ENCODE peak calls at places on chromosomes 5 and 9, in eight cellular contexts. One of them, this sample, is unnamed.

GRCh38 chr9:133676450-133676849 is 40.3 kb downstream of the DBH start:
- DNase-seq in PC-3: no peak
- DNase-seq in SK-N-SH: no peak
- DNase-seq in OCI-LY7: no peak
- DNase-seq in GM23338: no peak
- DNase-seq in neural progenitor cell: no peak
- DNase-seq in MM.1S: no peak
- DNase-seq in HCT116: no peak
- DNase-seq in this sample: no peak

GRCh38 chr5:43190755-43191603 is 1.0 kb upstream of the NIM1K start:
- DNase-seq in SK-N-SH: no peak
- DNase-seq in neural progenitor cell: peak
- DNase-seq in HCT116: no peak
- DNase-seq in OCI-LY7: no peak
- DNase-seq in PC-3: peak
- DNase-seq in GM23338: no peak
- DNase-seq in MM.1S: no peak
- DNase-seq in this sample: peak

GRCh38 chr5:173281910-173282309 is 46.3 kb downstream of the STC2 start:
- DNase-seq in HCT116: no peak
- DNase-seq in neural progenitor cell: peak
- DNase-seq in GM23338: peak
- DNase-seq in OCI-LY7: peak
- DNase-seq in MM.1S: no peak
- DNase-seq in SK-N-SH: peak
- DNase-seq in PC-3: peak
- DNase-seq in this sample: peak

GRCh38 chr5:490116-491094 is 33.8 kb downstream of the SLC9A3 start:
- DNase-seq in OCI-LY7: no peak
- DNase-seq in neural progenitor cell: no peak
- DNase-seq in HCT116: no peak
- DNase-seq in PC-3: no peak
- DNase-seq in GM23338: no peak
- DNase-seq in MM.1S: no peak
- DNase-seq in SK-N-SH: no peak
- DNase-seq in this sample: no peak

GRCh38 chr5:176366575-176366894 is 1.2 kb downstream of the ARL10 start:
- DNase-seq in OCI-LY7: no peak
- DNase-seq in HCT116: no peak
- DNase-seq in GM23338: peak
- DNase-seq in SK-N-SH: no peak
- DNase-seq in neural progenitor cell: no peak
- DNase-seq in MM.1S: no peak
- DNase-seq in PC-3: no peak
- DNase-seq in this sample: no peak

GRCh38 chr9:132094314-132094791 is 14.7 kb upstream of the MED27 start:
- DNase-seq in GM23338: no peak
- DNase-seq in SK-N-SH: no peak
- DNase-seq in neural progenitor cell: no peak
- DNase-seq in HCT116: no peak
- DNase-seq in OCI-LY7: no peak
- DNase-seq in PC-3: peak
- DNase-seq in MM.1S: no peak
- DNase-seq in this sample: no peak

GRCh38 chr5:79020861-79021561 is 35.9 kb upstream of the ARSB start:
- DNase-seq in neural progenitor cell: peak
- DNase-seq in GM23338: peak
- DNase-seq in SK-N-SH: peak
- DNase-seq in PC-3: peak
- DNase-seq in MM.1S: peak
- DNase-seq in HCT116: peak
- DNase-seq in OCI-LY7: peak
- DNase-seq in this sample: peak

GRCh38 chr5:176364765-176365662 is at the start of gene ARL10:
- DNase-seq in MM.1S: no peak
- DNase-seq in OCI-LY7: no peak
- DNase-seq in SK-N-SH: peak
- DNase-seq in neural progenitor cell: peak
- DNase-seq in HCT116: no peak
- DNase-seq in PC-3: no peak
- DNase-seq in GM23338: peak
- DNase-seq in this sample: peak

GRCh38 chr5:50740832-50741231 is 74.4 kb downstream of the PARP8 start:
- DNase-seq in neural progenitor cell: no peak
- DNase-seq in SK-N-SH: no peak
- DNase-seq in PC-3: no peak
- DNase-seq in MM.1S: no peak
- DNase-seq in GM23338: no peak
- DNase-seq in OCI-LY7: no peak
- DNase-seq in HCT116: no peak
- DNase-seq in this sample: no peak

GRCh38 chr5:180644129-180644824 is 5.1 kb downstream of the FLT4 start:
- DNase-seq in SK-N-SH: peak
- DNase-seq in PC-3: no peak
- DNase-seq in OCI-LY7: no peak
- DNase-seq in GM23338: no peak
- DNase-seq in neural progenitor cell: no peak
- DNase-seq in HCT116: no peak
- DNase-seq in MM.1S: no peak
- DNase-seq in this sample: no peak

GRCh38 chr5:174303437-174304045 is 258.0 kb downstream of the NSG2 start:
- DNase-seq in SK-N-SH: no peak
- DNase-seq in PC-3: no peak
- DNase-seq in neural progenitor cell: no peak
- DNase-seq in GM23338: no peak
- DNase-seq in OCI-LY7: no peak
- DNase-seq in HCT116: no peak
- DNase-seq in MM.1S: peak
- DNase-seq in this sample: no peak

GRCh38 chr5:5492087-5492933 is 69.8 kb downstream of the ICE1 start:
- DNase-seq in OCI-LY7: peak
- DNase-seq in PC-3: peak
- DNase-seq in GM23338: peak
- DNase-seq in HCT116: peak
- DNase-seq in neural progenitor cell: peak
- DNase-seq in MM.1S: peak
- DNase-seq in SK-N-SH: peak
- DNase-seq in this sample: peak

GRCh38 chr5:6766558-6767191 is 53.4 kb downstream of the TENT4A start:
- DNase-seq in PC-3: peak
- DNase-seq in OCI-LY7: no peak
- DNase-seq in GM23338: no peak
- DNase-seq in MM.1S: no peak
- DNase-seq in HCT116: peak
- DNase-seq in neural progenitor cell: no peak
- DNase-seq in SK-N-SH: peak
- DNase-seq in this sample: peak

DNA sequence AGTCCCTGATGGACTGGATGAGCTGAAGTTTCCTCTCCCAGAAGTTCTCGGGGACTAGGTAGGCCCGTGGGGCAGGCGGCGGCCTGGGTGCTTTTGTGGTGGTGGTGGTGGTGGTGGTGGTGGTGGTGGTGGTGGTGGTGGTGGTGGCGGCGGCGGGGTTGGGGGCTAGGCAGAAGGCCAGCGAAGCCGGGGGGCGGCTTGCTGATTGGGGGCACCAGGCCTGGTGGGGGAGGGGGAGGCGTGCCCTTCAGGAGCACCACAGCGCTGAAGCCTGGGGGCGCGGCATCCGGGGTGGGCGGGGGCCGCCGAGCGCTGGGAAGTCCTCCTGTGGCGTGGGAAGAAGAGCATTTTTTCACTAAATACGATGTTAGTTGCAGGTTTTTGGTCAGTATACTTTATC is 26.9 kb downstream of the SPATA31C1 start:
- DNase-seq in neural progenitor cell: no peak
- DNase-seq in PC-3: no peak
- DNase-seq in MM.1S: no peak
- DNase-seq in SK-N-SH: peak
- DNase-seq in GM23338: no peak
- DNase-seq in OCI-LY7: no peak
- DNase-seq in HCT116: no peak
- DNase-seq in this sample: no peak
- H3K4me2 ChIP-seq in neural progenitor cell: no peak
- H3K4me2 ChIP-seq in PC-3: no peak
- H3K4me2 ChIP-seq in MM.1S: no peak
- H3K4me2 ChIP-seq in SK-N-SH: no peak
- H3K4me2 ChIP-seq in GM23338: no peak
- H3K4me2 ChIP-seq in OCI-LY7: no peak
- H3K4me2 ChIP-seq in HCT116: no peak
- H3K4me2 ChIP-seq in this sample: no peak

GRCh38 chr9:4742246-4742645 is 1.2 kb upstream of the AK3 start:
- DNase-seq in neural progenitor cell: no peak
- DNase-seq in PC-3: peak
- DNase-seq in HCT116: no peak
- DNase-seq in SK-N-SH: no peak
- DNase-seq in OCI-LY7: no peak
- DNase-seq in GM23338: no peak
- DNase-seq in MM.1S: no peak
- DNase-seq in this sample: no peak

GRCh38 chr9:4740373-4740622 is 704 bp downstream of the AK3 start:
- DNase-seq in OCI-LY7: no peak
- DNase-seq in SK-N-SH: no peak
- DNase-seq in HCT116: no peak
- DNase-seq in GM23338: no peak
- DNase-seq in PC-3: peak
- DNase-seq in neural progenitor cell: no peak
- DNase-seq in MM.1S: no peak
- DNase-seq in this sample: no peak

GRCh38 chr9:4739587-4740372 is 1.2 kb downstream of the AK3 start:
- DNase-seq in MM.1S: no peak
- DNase-seq in HCT116: no peak
- DNase-seq in GM23338: peak
- DNase-seq in neural progenitor cell: no peak
- DNase-seq in OCI-LY7: peak
- DNase-seq in PC-3: peak
- DNase-seq in SK-N-SH: peak
- DNase-seq in this sample: peak

GRCh38 chr9:4741365-4742031 is 496 bp upstream of the AK3 start:
- DNase-seq in GM23338: peak
- DNase-seq in neural progenitor cell: no peak
- DNase-seq in OCI-LY7: peak
- DNase-seq in HCT116: no peak
- DNase-seq in MM.1S: no peak
- DNase-seq in SK-N-SH: no peak
- DNase-seq in PC-3: peak
- DNase-seq in this sample: peak

GRCh38 chr9:4740623-4741364 is at the start of gene AK3:
- DNase-seq in OCI-LY7: peak
- DNase-seq in PC-3: peak
- DNase-seq in MM.1S: peak
- DNase-seq in neural progenitor cell: peak
- DNase-seq in GM23338: peak
- DNase-seq in SK-N-SH: peak
- DNase-seq in HCT116: peak
- DNase-seq in this sample: peak
- TF ChIP-seq CTCF in OCI-LY7: peak
- TF ChIP-seq CTCF in PC-3: no peak
- TF ChIP-seq CTCF in MM.1S: peak
- TF ChIP-seq CTCF in neural progenitor cell: peak
- TF ChIP-seq CTCF in GM23338: peak
- TF ChIP-seq CTCF in SK-N-SH: peak
- TF ChIP-seq CTCF in HCT116: no peak
- TF ChIP-seq CTCF in this sample: peak

DNA sequence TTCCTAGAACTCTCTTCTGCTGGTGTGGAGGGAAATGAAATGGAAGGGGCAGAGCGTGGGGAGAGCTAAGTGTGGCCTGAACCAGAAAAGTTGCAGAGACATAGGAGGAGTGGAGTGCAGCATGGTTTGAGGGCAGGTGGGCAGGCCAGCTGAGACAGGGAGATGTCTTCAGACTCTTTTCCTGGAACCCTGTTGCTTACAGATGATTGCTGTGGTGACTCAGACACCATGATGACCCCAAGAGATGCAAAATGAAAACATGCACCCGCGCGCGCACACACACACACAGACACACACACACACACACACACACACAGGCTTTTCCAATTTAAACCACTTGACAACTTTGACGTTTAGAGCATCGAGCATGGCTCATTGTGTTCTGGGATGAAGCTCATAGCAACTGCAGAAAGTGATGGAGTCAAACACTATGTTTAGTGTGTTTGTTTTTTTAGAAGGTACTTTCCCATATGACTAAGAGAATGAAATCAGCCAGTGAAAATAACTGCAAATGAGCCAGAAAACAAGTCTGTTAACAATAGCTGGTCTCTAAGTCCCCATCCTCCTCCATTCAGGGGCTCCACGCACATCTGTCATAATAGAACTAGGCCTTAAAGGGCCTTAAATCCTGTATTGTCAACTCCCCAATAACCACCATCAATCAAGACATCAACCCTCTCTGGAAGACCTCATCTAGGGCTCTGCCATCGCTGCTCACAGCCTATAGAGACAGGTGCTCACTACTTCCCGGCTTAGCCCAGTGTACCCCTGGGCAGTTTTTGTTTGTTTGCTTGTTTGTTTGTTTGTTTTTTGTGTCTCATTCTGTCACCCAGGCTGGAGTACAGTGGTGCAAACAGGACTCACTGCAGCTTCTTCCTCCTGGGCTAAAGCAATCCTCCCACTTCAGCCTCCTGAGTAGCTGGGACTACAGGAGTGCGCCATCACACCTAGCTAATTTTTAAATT is 9.6 kb downstream of the TMOD1 start:
- DNase-seq in MM.1S: peak
- DNase-seq in neural progenitor cell: no peak
- DNase-seq in HCT116: no peak
- DNase-seq in SK-N-SH: no peak
- DNase-seq in PC-3: peak
- DNase-seq in GM23338: no peak
- DNase-seq in OCI-LY7: no peak
- DNase-seq in this sample: no peak
- TF ChIP-seq EZH2phosphoT487 in MM.1S: no peak
- TF ChIP-seq EZH2phosphoT487 in neural progenitor cell: no peak
- TF ChIP-seq EZH2phosphoT487 in HCT116: no peak
- TF ChIP-seq EZH2phosphoT487 in SK-N-SH: no peak
- TF ChIP-seq EZH2phosphoT487 in PC-3: no peak
- TF ChIP-seq EZH2phosphoT487 in GM23338: no peak
- TF ChIP-seq EZH2phosphoT487 in OCI-LY7: no peak
- TF ChIP-seq EZH2phosphoT487 in this sample: no peak

DNA sequence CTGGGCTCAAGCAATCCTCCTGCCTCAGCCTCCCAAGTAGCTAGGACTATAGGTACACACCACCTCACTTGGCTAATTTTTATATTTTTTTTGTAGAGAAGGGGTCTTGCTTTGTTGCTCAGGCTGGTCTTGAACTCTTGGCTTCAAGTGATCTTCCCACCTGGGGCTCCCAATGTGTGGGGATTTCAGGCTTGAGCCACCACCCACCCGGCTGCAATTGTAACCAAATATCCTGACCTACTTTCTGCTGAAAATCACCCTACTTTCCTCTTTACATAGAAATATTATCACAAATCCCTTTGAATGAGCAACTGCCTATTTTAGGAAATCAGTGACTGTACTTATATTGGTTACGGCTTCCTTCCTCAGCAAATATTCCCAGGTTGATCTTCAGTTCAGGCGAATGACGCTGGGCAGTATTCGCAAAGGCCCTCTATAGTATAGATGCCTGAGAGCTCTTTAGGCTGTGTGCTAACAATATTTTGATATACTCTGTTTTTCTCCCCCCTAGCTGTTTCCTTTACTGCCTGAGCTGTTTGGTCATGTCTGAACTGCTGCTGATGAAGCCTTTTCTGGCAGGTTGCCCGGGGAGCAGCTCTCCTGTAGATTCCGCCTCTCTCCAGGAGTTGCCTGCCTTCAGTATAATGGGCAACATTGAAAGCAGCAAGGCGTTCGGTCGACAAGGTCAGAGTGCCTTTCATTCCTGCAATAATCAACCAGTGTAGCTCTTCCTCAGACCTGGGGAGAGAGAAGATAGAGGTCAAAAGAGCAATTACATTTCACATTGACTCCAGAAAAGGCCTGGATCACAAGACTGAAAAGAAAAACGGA is 59.8 kb upstream of the ZNF608 start:
- DNase-seq in PC-3: peak
- DNase-seq in neural progenitor cell: peak
- DNase-seq in SK-N-SH: peak
- DNase-seq in HCT116: no peak
- DNase-seq in OCI-LY7: no peak
- DNase-seq in GM23338: peak
- DNase-seq in MM.1S: no peak
- DNase-seq in this sample: peak
- H3K4me2 ChIP-seq in PC-3: no peak
- H3K4me2 ChIP-seq in neural progenitor cell: peak
- H3K4me2 ChIP-seq in SK-N-SH: peak
- H3K4me2 ChIP-seq in HCT116: no peak
- H3K4me2 ChIP-seq in OCI-LY7: no peak
- H3K4me2 ChIP-seq in GM23338: peak
- H3K4me2 ChIP-seq in MM.1S: no peak
- H3K4me2 ChIP-seq in this sample: peak